ENCODE peak calls at places on chromosomes 5 and 9, in nine cellular contexts. N, S, O, X, P, V, J, T and Q are unnamed samples.

GRCh38 chr5:68290260-68290674 is 74.7 kb downstream of the PIK3R1 start:
- DNase-seq in V (peak), P (peak), S (peak), N (peak), O (peak), T (no peak), J (no peak), X (peak), Q (peak)

GRCh38 chr5:27396998-27397397 is 358.6 kb upstream of the CDH9 start:
- DNase-seq in N (no peak), P (no peak), T (no peak), O (no peak), J (no peak), X (no peak), S (no peak), V (no peak), Q (no peak)

GRCh38 chr9:111066427-111066826 is 28.2 kb upstream of the LPAR1 start:
- DNase-seq in N (no peak), P (no peak), O (no peak), X (peak), J (no peak), T (no peak), S (no peak), V (no peak), Q (no peak)

GRCh38 chr5:73233461-73234151 is 60.6 kb downstream of the TMEM174 start:
- DNase-seq in J (no peak), N (no peak), X (peak), V (no peak), S (peak), O (peak), T (no peak), P (no peak), Q (peak)

GRCh38 chr5:175436403-175436802 is 7.6 kb downstream of the DRD1 start:
- DNase-seq in X (no peak), P (no peak), V (no peak), T (no peak), S (no peak), O (no peak), J (no peak), N (no peak), Q (no peak)

GRCh38 chr5:1660037-1660400 is 136.3 kb upstream of the LPCAT1 start:
- DNase-seq in O (no peak), N (no peak), P (no peak), X (no peak), V (no peak), T (no peak), S (peak), J (no peak), Q (no peak)

GRCh38 chr9:447230-448025 is 232.8 kb downstream of the DOCK8 start:
- DNase-seq in O (peak), J (peak), P (no peak), S (peak), N (no peak), T (peak), X (no peak), V (no peak), Q (no peak)

GRCh38 chr9:6229604-6230003 is 14.0 kb downstream of the IL33 start:
- DNase-seq in V (no peak), X (no peak), N (no peak), P (no peak), J (no peak), S (peak), T (no peak), O (peak), Q (no peak)

GRCh38 chr9:89999534-90000370 is 394.9 kb downstream of the GADD45G start:
- DNase-seq in P (peak), J (peak), V (peak), S (peak), T (peak), N (peak), X (peak), O (peak), Q (peak)

GRCh38 chr9:136147890-136148714 is 29.4 kb upstream of the TMEM250 start:
- DNase-seq in S (no peak), X (no peak), T (no peak), V (no peak), P (no peak), J (no peak), N (no peak), O (no peak), Q (peak)

GRCh38 chr5:133679534-133679933 is 67.2 kb upstream of the FSTL4 start:
- DNase-seq in O (no peak), P (no peak), S (no peak), J (no peak), V (no peak), T (no peak), N (no peak), X (no peak), Q (no peak)

GRCh38 chr9:116691607-116692006 is 4.5 kb downstream of the TRIM32 start:
- DNase-seq in S (no peak), N (no peak), T (no peak), V (no peak), O (no peak), P (no peak), J (no peak), X (no peak), Q (no peak)

GRCh38 chr5:84430863-84431663 is 46.4 kb upstream of the EDIL3 start:
- DNase-seq in P (no peak), V (no peak), S (no peak), N (no peak), X (no peak), T (no peak), J (peak), O (no peak), Q (no peak)

GRCh38 chr9:69430206-69430605 is 105.2 kb downstream of the ENTREP1 start:
- DNase-seq in P (no peak), J (no peak), S (no peak), T (no peak), N (no peak), X (no peak), V (no peak), O (no peak), Q (no peak)

GRCh38 chr9:120386390-120387131 is 193.4 kb downstream of the CDK5RAP2 start:
- DNase-seq in V (no peak), N (no peak), T (no peak), O (no peak), P (no peak), X (peak), S (peak), J (no peak), Q (no peak)

GRCh38 chr9:96619491-96620154 is at the start of gene CDC14B:
- DNase-seq in J (peak), X (peak), N (peak), O (peak), P (peak), S (peak), V (peak), T (peak), Q (peak)

GRCh38 chr5:158375531-158375930 is 516.6 kb upstream of the CLINT1 start:
- DNase-seq in S (no peak), N (no peak), J (no peak), X (no peak), V (no peak), T (no peak), O (no peak), P (no peak), Q (no peak)

GRCh38 chr5:52579391-52579790 is 208.3 kb upstream of the ITGA1 start:
- DNase-seq in V (no peak), S (no peak), N (no peak), T (no peak), O (peak), J (no peak), X (no peak), P (no peak), Q (no peak)

GRCh38 chr9:121268598-121269029 is 652 bp downstream of the GSN start:
- DNase-seq in T (no peak), J (no peak), V (no peak), P (no peak), X (no peak), S (no peak), O (peak), N (no peak), Q (no peak)

GRCh38 chr9:125361837-125362531 is 100.4 kb downstream of the GAPVD1 start:
- DNase-seq in V (no peak), P (no peak), N (no peak), O (peak), X (peak), J (peak), S (peak), T (no peak), Q (no peak)

GRCh38 chr5:17918373-17919104 is 284.3 kb downstream of the TAF11L14 start:
- DNase-seq in O (no peak), P (no peak), T (no peak), J (no peak), N (no peak), S (no peak), V (no peak), X (no peak), Q (no peak)